ENCODE peak calls at places on chromosome 6, in eight cellular contexts. Y is LoVo; A is anterior cingulate cortex; O is activated T-cell treated with anti-CD3 and anti-CD28 coated beads for 1 hour; I is HTR-8/SVneo; X is CD8-positive, alpha-beta T cell; L is ureter; P is B cell. R is an unnamed sample.

GRCh38 chr6:130365166-130366010 is 429 bp upstream of the TMEM200A start:
- DNase-seq in Y (peak), A (peak), O (peak), I (peak), X (no peak), L (peak), P (peak), R (peak)

GRCh38 chr6:109978174-109979032 is at the start of gene GPR6:
- DNase-seq in Y (peak), A (peak), O (peak), I (peak), X (peak), L (peak), P (peak), R (peak)

GRCh38 chr6:122042851-122043250 is 356.6 kb upstream of the HSF2 start:
- DNase-seq in Y (no peak), A (no peak), O (no peak), I (no peak), X (no peak), L (no peak), P (no peak), R (no peak)

GRCh38 chr6:87196275-87196842 is 41.0 kb downstream of the ZNF292 start:
- DNase-seq in Y (no peak), A (no peak), O (no peak), I (no peak), X (no peak), L (no peak), P (no peak), R (no peak)

GRCh38 chr6:43416935-43417334 is 10.4 kb upstream of the ABCC10 start:
- DNase-seq in Y (no peak), A (no peak), O (no peak), I (no peak), X (no peak), L (no peak), P (no peak), R (no peak)

GRCh38 chr6:43762410-43762768 is 7.6 kb upstream of the VEGFA start:
- DNase-seq in Y (no peak), A (no peak), O (no peak), I (no peak), X (no peak), L (no peak), P (no peak), R (no peak)

GRCh38 chr6:13139119-13139518 is 189.2 kb downstream of the TBC1D7 start:
- DNase-seq in Y (no peak), A (no peak), O (no peak), I (no peak), X (no peak), L (no peak), P (no peak), R (no peak)

GRCh38 chr6:50278663-50279062 is 228.9 kb upstream of the DEFB112 start:
- DNase-seq in Y (no peak), A (no peak), O (no peak), I (no peak), X (no peak), L (no peak), P (no peak), R (no peak)

GRCh38 chr6:158500016-158500735 is 59.7 kb upstream of the TMEM181 start:
- DNase-seq in Y (no peak), A (no peak), O (no peak), I (peak), X (no peak), L (no peak), P (no peak), R (no peak)

GRCh38 chr6:106629859-106630163 is 433 bp downstream of the QRSL1 start:
- DNase-seq in Y (no peak), A (no peak), O (no peak), I (no peak), X (no peak), L (no peak), P (no peak), R (no peak)

GRCh38 chr6:33738153-33738552 is 8.6 kb downstream of the IP6K3 start:
- DNase-seq in Y (no peak), A (no peak), O (no peak), I (no peak), X (no peak), L (no peak), P (no peak), R (no peak)

GRCh38 chr6:150046943-150047342 is 21.6 kb upstream of the RAET1L start:
- DNase-seq in Y (no peak), A (no peak), O (no peak), I (no peak), X (no peak), L (no peak), P (no peak), R (no peak)

GRCh38 chr6:106186714-106187113 is 100.6 kb downstream of the PRDM1 start:
- DNase-seq in Y (no peak), A (no peak), O (no peak), I (no peak), X (no peak), L (no peak), P (no peak), R (no peak)

GRCh38 chr6:123629234-123629941 is 7.4 kb downstream of the TRDN start:
- DNase-seq in Y (no peak), A (no peak), O (no peak), I (no peak), X (no peak), L (no peak), P (no peak), R (no peak)

GRCh38 chr6:170026272-170027110 is 264.4 kb downstream of the DLL1 start:
- DNase-seq in Y (peak), A (no peak), O (no peak), I (no peak), X (no peak), L (peak), P (no peak), R (no peak)

GRCh38 chr6:36927691-36928546 is 26.6 kb upstream of the PI16 start:
- DNase-seq in Y (no peak), A (peak), O (no peak), I (no peak), X (no peak), L (no peak), P (no peak), R (no peak)

GRCh38 chr6:164095056-164095455 is 680.5 kb downstream of the QKI start:
- DNase-seq in Y (no peak), A (no peak), O (no peak), I (no peak), X (no peak), L (no peak), P (no peak), R (no peak)

GRCh38 chr6:28425942-28426541 is 17.2 kb downstream of the ZSCAN23 start:
- DNase-seq in Y (no peak), A (no peak), O (no peak), I (no peak), X (no peak), L (no peak), P (no peak), R (no peak)

GRCh38 chr6:136666041-136666440 is 115.8 kb upstream of the MAP7 start:
- DNase-seq in Y (no peak), A (no peak), O (no peak), I (no peak), X (no peak), L (no peak), P (no peak), R (no peak)

GRCh38 chr6:146781836-146782235 is 183.1 kb downstream of the ADGB start:
- DNase-seq in Y (no peak), A (no peak), O (no peak), I (no peak), X (no peak), L (no peak), P (no peak), R (no peak)

GRCh38 chr6:109526905-109527628 is 44.0 kb upstream of the ZBTB24 start:
- DNase-seq in Y (peak), A (no peak), O (peak), I (peak), X (peak), L (peak), P (peak), R (peak)

R was measured in GM13976.